ENCODE peak calls at places on chromosomes 3 and 15, in seven cellular contexts. Z, A, B, V, W, U and L are unnamed samples.
A peak's percentile ranks its signal among the peaks of the same experiment; 100 is the strongest.

GRCh38 chr3:170064108-170064507 is 26.3 kb downstream of the GPR160 start:
- DNase-seq in Z (no peak), A (no peak), B (no peak), V (no peak), W (no peak), U (no peak), L (no peak)

GRCh38 chr3:128760881-128761280 is 34.9 kb downstream of the RAB7A start:
- DNase-seq in Z (no peak), A (no peak), B (no peak), V (no peak), W (no peak), U (no peak), L (no peak)

GRCh38 chr15:26891448-26891881 is 24.6 kb downstream of the GABRA5 start:
- DNase-seq in Z (no peak), A (no peak), B (peak; percentile 91), V (no peak), W (peak; percentile 87), U (no peak), L (no peak)

GRCh38 chr15:98147415-98147814 is 186.9 kb downstream of the ARRDC4 start:
- DNase-seq in Z (no peak), A (no peak), B (no peak), V (no peak), W (no peak), U (no peak), L (no peak)

GRCh38 chr3:8236264-8236663 is 265.4 kb upstream of the LMCD1 start:
- DNase-seq in Z (no peak), A (no peak), B (no peak), V (no peak), W (no peak), U (no peak), L (no peak)

GRCh38 chr15:42084465-42085235 is 9.7 kb downstream of the PLA2G4D start:
- DNase-seq in Z (no peak), A (peak; percentile 82), B (peak; percentile 76), V (no peak), W (peak; percentile 72), U (peak; percentile 59), L (peak; percentile 82)

GRCh38 chr15:25185791-25186190 is 231.0 kb downstream of the SNRPN start:
- DNase-seq in Z (no peak), A (peak; percentile 21), B (no peak), V (no peak), W (no peak), U (peak; percentile 5), L (peak; percentile 30)

GRCh38 chr3:5576277-5577011 is 388.9 kb downstream of the EDEM1 start:
- DNase-seq in Z (no peak), A (no peak), B (no peak), V (no peak), W (no peak), U (no peak), L (no peak)

GRCh38 chr15:25481208-25481862 is 42.5 kb upstream of the UBE3A start:
- DNase-seq in Z (no peak), A (no peak), B (peak; percentile 85), V (no peak), W (no peak), U (no peak), L (no peak)

GRCh38 chr15:82572311-82572710 is 32.1 kb upstream of the RPS17 start:
- DNase-seq in Z (no peak), A (no peak), B (no peak), V (no peak), W (no peak), U (no peak), L (no peak)

GRCh38 chr15:77420610-77421369 is at the start of gene HMG20A:
- DNase-seq in Z (no peak), A (peak; percentile 81), B (peak; percentile 83), V (no peak), W (peak; percentile 51), U (peak; percentile 70), L (peak; percentile 54)

GRCh38 chr3:158152186-158152585 is 42.3 kb downstream of the RSRC1 start:
- DNase-seq in Z (no peak), A (no peak), B (no peak), V (no peak), W (no peak), U (no peak), L (no peak)

GRCh38 chr15:66698318-66698961 is 3.6 kb upstream of the SMAD6 start:
- DNase-seq in Z (no peak), A (peak; percentile 69), B (peak; percentile 91), V (peak; percentile 42), W (peak; percentile 93), U (peak; percentile 62), L (peak; percentile 80)

GRCh38 chr3:114624676-114625181 is 330.9 kb downstream of the TIGIT start:
- DNase-seq in Z (no peak), A (peak; percentile 98), B (no peak), V (peak; percentile 97), W (peak; percentile 91), U (peak; percentile 95), L (peak; percentile 71)

GRCh38 chr3:12158387-12159226 is at the start of gene TIMP4:
- DNase-seq in Z (no peak), A (peak; percentile 78), B (peak; percentile 54), V (no peak), W (no peak), U (no peak), L (peak; percentile 46)

GRCh38 chr15:26641144-26641543 is 131.7 kb downstream of the GABRB3 start:
- DNase-seq in Z (no peak), A (no peak), B (no peak), V (no peak), W (no peak), U (no peak), L (no peak)

GRCh38 chr3:87390318-87390717 is 113.9 kb upstream of the POU1F1 start:
- DNase-seq in Z (no peak), A (no peak), B (no peak), V (no peak), W (no peak), U (no peak), L (no peak)

GRCh38 chr15:29736745-29737023 is 85.6 kb downstream of the TJP1 start:
- DNase-seq in Z (no peak), A (no peak), B (no peak), V (no peak), W (no peak), U (no peak), L (no peak)

GRCh38 chr3:111087924-111088469 is 16.4 kb downstream of the NECTIN3 start:
- DNase-seq in Z (no peak), A (no peak), B (peak; percentile 30), V (no peak), W (no peak), U (no peak), L (no peak)

GRCh38 chr15:48337626-48338025 is 6.4 kb downstream of the DUT start:
- DNase-seq in Z (no peak), A (no peak), B (no peak), V (no peak), W (no peak), U (no peak), L (no peak)
- H3K4me1 ChIP-seq in Z (no peaks in the 10 kb centered on the region), A (no peaks in the 10 kb centered on the region), B (peaks cover 14% of the 10 kb centered on the region), V (no peaks in the 10 kb centered on the region), W (no peaks in the 10 kb centered on the region), U (no peaks in the 10 kb centered on the region), L (peaks cover under 1% of the 10 kb centered on the region)

GRCh38 chr3:150543128-150543527 is 3.2 kb downstream of the SERP1 start:
- DNase-seq in Z (no peak), A (no peak), B (no peak), V (no peak), W (no peak), U (no peak), L (no peak)

GRCh38 chr3:150543531-150543930 is 2.8 kb downstream of the SERP1 start:
- DNase-seq in Z (no peak), A (no peak), B (no peak), V (no peak), W (no peak), U (no peak), L (no peak)

GRCh38 chr3:150544040-150544439 is 2.3 kb downstream of the SERP1 start:
- DNase-seq in Z (no peak), A (no peak), B (no peak), V (no peak), W (no peak), U (no peak), L (no peak)

GRCh38 chr3:150538324-150539208 is 7.7 kb downstream of the SERP1 start:
- DNase-seq in Z (no peak), A (no peak), B (no peak), V (no peak), W (no peak), U (no peak), L (no peak)

GRCh38 chr3:150540297-150540696 is 6.0 kb downstream of the SERP1 start:
- DNase-seq in Z (no peak), A (no peak), B (no peak), V (no peak), W (no peak), U (no peak), L (no peak)
- H3K4me1 ChIP-seq in Z (peaks cover 23% of the 10 kb centered on the region), A (peaks cover 22% of the 10 kb centered on the region), B (peaks cover 10% of the 10 kb centered on the region), V (peaks cover 25% of the 10 kb centered on the region), W (no peaks in the 10 kb centered on the region), U (peaks cover 7% of the 10 kb centered on the region), L (peaks cover 39% of the 10 kb centered on the region)

DNA sequence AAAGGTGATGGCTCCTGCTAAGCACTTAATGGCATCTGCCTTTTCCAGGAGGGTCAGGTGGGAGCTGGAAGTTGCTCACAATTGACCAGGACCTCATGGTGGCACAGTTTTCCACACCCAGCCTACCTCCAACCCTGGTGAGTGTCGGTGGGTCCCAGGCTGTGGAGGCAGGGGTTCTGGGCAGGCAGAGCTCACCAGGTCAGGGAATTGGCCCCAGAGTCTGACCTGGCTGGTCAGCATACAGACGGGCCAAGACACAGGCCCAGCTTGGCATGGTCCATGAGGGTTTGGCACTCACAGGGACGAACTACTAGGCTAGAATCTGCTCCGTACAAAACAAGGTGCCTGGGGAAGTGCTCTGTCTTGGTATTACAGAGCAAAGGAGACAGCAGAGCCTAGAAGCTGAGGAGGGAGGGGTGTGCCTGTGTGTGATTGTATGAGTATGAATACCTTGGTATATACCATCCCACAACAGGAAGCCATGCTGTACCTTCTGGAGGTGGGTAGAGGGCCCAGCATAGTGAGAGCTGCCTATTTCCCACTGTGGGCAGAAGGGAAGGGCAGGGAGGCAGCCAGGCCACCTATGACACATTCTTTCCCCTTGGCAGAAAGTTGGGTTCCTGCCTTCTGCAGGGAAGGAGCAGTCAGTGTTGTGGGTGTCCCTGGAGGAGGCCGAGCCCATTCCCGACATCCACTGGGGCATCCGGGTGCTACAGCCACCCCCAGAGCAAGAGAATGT is 6.5 kb downstream of the APEH start:
- DNase-seq in Z (no peak), A (no peak), B (no peak), V (no peak), W (no peak), U (no peak), L (no peak)
- H3K4me1 ChIP-seq in Z (peaks cover 11% of the 10 kb centered on the region), A (peaks cover 5% of the 10 kb centered on the region), B (no peaks in the 10 kb centered on the region), V (no peaks in the 10 kb centered on the region), W (no peaks in the 10 kb centered on the region), U (no peaks in the 10 kb centered on the region), L (peaks cover under 1% of the 10 kb centered on the region)

GRCh38 chr15:100336061-100336460 is 5.7 kb downstream of the ADAMTS17 start:
- DNase-seq in Z (no peak), A (no peak), B (peak; percentile 8), V (no peak), W (no peak), U (no peak), L (no peak)

GRCh38 chr15:100337422-100338044 is 4.2 kb downstream of the ADAMTS17 start:
- DNase-seq in Z (no peak), A (no peak), B (no peak), V (no peak), W (no peak), U (no peak), L (no peak)

GRCh38 chr15:100338971-100339444 is 2.8 kb downstream of the ADAMTS17 start:
- DNase-seq in Z (peak; percentile 63), A (peak; percentile 73), B (peak; percentile 87), V (no peak), W (peak; percentile 77), U (peak; percentile 74), L (no peak)

GRCh38 chr15:100339999-100340398 is 1.8 kb downstream of the ADAMTS17 start:
- DNase-seq in Z (no peak), A (no peak), B (no peak), V (no peak), W (no peak), U (no peak), L (no peak)

GRCh38 chr15:100338247-100338646 is 3.5 kb downstream of the ADAMTS17 start:
- DNase-seq in Z (no peak), A (no peak), B (no peak), V (no peak), W (no peak), U (no peak), L (no peak)
- H3K4me1 ChIP-seq in Z (peaks cover 35% of the 10 kb centered on the region), A (peaks cover 9% of the 10 kb centered on the region), B (no peaks in the 10 kb centered on the region), V (no peaks in the 10 kb centered on the region), W (peaks cover 14% of the 10 kb centered on the region), U (no peaks in the 10 kb centered on the region), L (peaks cover 7% of the 10 kb centered on the region)